ENCODE peak calls at places on chromosome 6, in four cellular contexts. M is sigmoid colon, F is psoas muscle, H is kidney. G is an unnamed sample. For H3K9me3, the result is how much of the 10 kb centered on the place peaks cover.

GRCh38 chr6:37060195-37060559 is 54.7 kb downstream of the FGD2 start:
- DNase-seq in F (no peak), M (no peak), H (no peak), G (no peak)

GRCh38 chr6:84428300-84428907 is 201.0 kb upstream of the CEP162 start:
- DNase-seq in M (no peak), H (no peak), F (peak), G (no peak)

GRCh38 chr6:343960-344815 is 47.4 kb upstream of the IRF4 start:
- DNase-seq in M (no peak), F (no peak), H (peak), G (no peak)

GRCh38 chr6:155349956-155350355 is 35.7 kb upstream of the TFB1M start:
- DNase-seq in M (no peak), H (no peak), F (no peak), G (no peak)

GRCh38 chr6:4774296-4774695 is 1.9 kb upstream of the CDYL start:
- DNase-seq in M (no peak), H (no peak), F (no peak), G (no peak)

GRCh38 chr6:15247750-15248450 is 2.0 kb downstream of the JARID2 start:
- DNase-seq in H (peak), F (peak), M (peak), G (no peak)

GRCh38 chr6:25329156-25329555 is 50.0 kb downstream of the CARMIL1 start:
- DNase-seq in M (no peak), H (no peak), F (no peak), G (no peak)

GRCh38 chr6:127462391-127462790 is 3.2 kb upstream of the KIAA0408 start:
- DNase-seq in H (no peak), F (no peak), M (no peak), G (no peak)

GRCh38 chr6:149600508-149600907 is 34.3 kb downstream of the GINM1 start:
- DNase-seq in H (no peak), M (no peak), F (no peak), G (no peak)

GRCh38 chr6:121759370-121759769 is 323.9 kb downstream of the GJA1 start:
- DNase-seq in H (no peak), F (no peak), M (no peak), G (no peak)

GRCh38 chr6:27374824-27375612 is 13.5 kb upstream of the ZNF391 start:
- DNase-seq in F (peak), H (peak), M (peak), G (peak)

GRCh38 chr6:169162968-169163903 is 90.4 kb downstream of the THBS2 start:
- DNase-seq in M (peak), F (peak), H (peak), G (peak)

GRCh38 chr6:110255356-110255755 is 75.1 kb downstream of the CDC40 start:
- DNase-seq in H (peak), F (no peak), M (no peak), G (no peak)

GRCh38 chr6:26197736-26198625 is 110.8 kb downstream of the HFE start:
- DNase-seq in M (peak), H (peak), F (no peak), G (no peak)

GRCh38 chr6:136608991-136609390 is 58.8 kb upstream of the MAP7 start:
- DNase-seq in M (no peak), H (no peak), F (no peak), G (no peak)

GRCh38 chr6:53983301-53983700 is 127.9 kb upstream of the MLIP start:
- DNase-seq in H (no peak), F (no peak), M (no peak), G (no peak)

GRCh38 chr6:52739134-52739533 is 24.1 kb downstream of the GSTA2 start:
- DNase-seq in H (no peak), F (no peak), M (no peak), G (no peak)

GRCh38 chr6:74289881-74290280 is 593.9 kb downstream of the CD109 start:
- DNase-seq in M (no peak), H (no peak), F (no peak), G (no peak)

GRCh38 chr6:170269873-170270541 is 20.9 kb downstream of the DLL1 start:
- DNase-seq in H (peak), M (no peak), F (peak), G (no peak)

GRCh38 chr6:79399499-79399898 is 137.7 kb downstream of the LCA5 start:
- DNase-seq in M (no peak), H (no peak), F (no peak), G (no peak)

GRCh38 chr6:33427585-33428218 is 7.8 kb downstream of the SYNGAP1 start:
- DNase-seq in H (peak), M (peak), F (peak), G (no peak)

GRCh38 chr6:125748534-125749111 is 809 bp upstream of the HEY2 start:
- DNase-seq in M (no peak), F (no peak), H (no peak), G (no peak)

GRCh38 chr6:151690303-151690702 is 117.2 kb upstream of the ESR1 start:
- DNase-seq in F (no peak), M (no peak), H (no peak), G (no peak)
- H3K4me3 ChIP-seq in F (peak), M (peak), H (peak), G (peak)

GRCh38 chr6:163507965-163508364 is 93.4 kb downstream of the QKI start:
- DNase-seq in M (no peak), F (no peak), H (no peak), G (no peak)
- H3K9me3 ChIP-seq in M (under half), F (under half), H (under half), G (under half)

DNA sequence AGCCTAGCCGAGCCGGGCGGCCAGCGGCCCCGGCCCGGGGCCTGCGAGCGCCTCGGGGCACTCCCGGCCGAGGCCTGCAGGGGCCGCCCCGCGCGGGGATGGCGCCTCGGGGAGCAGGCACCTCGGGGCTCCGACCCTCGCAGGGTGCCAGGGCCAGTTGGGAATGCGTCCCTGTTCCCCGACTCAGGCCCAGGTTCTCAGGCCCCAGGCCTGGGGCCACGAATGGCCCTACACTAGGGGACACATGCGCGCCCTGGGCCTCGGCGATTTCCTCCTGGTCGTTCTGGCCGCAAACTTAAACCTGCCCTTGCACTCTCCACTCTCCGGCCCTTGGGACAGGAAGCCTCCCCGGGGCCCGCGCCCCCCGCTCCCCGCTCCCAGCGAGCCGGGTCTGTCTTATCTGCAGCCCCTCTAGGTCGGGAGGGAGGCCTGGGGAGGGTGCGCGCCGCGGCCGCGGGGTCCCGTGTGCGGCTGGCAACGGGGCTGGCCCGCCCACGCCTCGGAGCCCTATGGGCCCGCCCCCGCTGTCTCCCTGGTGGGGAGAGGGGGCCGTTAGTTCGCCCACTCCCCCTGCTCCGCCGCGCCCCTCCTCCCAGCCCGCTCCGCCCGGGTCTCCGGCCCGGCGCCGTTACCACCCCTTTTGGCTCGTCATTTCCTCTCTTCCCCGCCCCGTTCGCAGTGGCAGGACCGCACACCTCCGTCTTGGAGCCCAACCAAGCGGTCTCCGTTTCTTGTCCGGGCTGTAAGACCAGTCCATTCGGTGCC is 611 bp downstream of the NFYA start:
- DNase-seq in F (peak), M (peak), H (peak), G (peak)
- TF ChIP-seq CTCF in F (peak), M (peak), H (no peak), G (peak)

GRCh38 chr6:57312004-57312345 is 5.5 kb upstream of the PRIM2 start:
- DNase-seq in H (no peak), F (no peak), M (no peak), G (no peak)

GRCh38 chr6:57316581-57317059 is 810 bp upstream of the PRIM2 start:
- DNase-seq in H (peak), M (peak), F (peak), G (peak)

GRCh38 chr6:57313009-57313408 is 4.4 kb upstream of the PRIM2 start:
- DNase-seq in M (no peak), H (no peak), F (no peak), G (no peak)

GRCh38 chr6:57315851-57316250 is 1.6 kb upstream of the PRIM2 start:
- DNase-seq in F (no peak), M (peak), H (no peak), G (no peak)

GRCh38 chr6:57313711-57314471 is 3.5 kb upstream of the PRIM2 start:
- DNase-seq in F (no peak), H (no peak), M (peak), G (peak)
- H3K4me3 ChIP-seq in F (no peak), H (no peak), M (no peak), G (peak)

DNA sequence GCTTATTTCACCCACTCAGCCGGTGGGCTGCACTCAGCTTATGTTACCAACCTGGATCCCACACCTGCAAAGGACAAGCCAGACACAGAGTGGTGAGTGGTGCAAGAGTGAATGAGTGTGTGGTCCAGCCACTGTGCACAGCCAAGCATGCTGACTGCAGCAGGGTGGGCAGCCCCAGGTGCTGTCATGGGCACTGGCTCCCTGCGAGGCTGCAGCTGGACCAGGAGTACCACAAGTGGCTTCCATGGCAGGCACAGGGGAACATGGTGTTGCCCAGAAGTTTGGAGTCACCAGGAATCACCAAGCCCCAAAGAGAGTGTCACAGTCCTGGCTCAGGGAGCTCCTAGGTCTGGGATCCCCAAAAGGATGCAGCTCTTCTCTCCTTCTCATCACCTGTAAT is 1093.4 kb downstream of the KHDRBS2 start:
- DNase-seq in M (no peak), F (no peak), H (no peak), G (no peak)
- H3K9me3 ChIP-seq in M (under half), F (under half), H (under half), G (under half)

DNA sequence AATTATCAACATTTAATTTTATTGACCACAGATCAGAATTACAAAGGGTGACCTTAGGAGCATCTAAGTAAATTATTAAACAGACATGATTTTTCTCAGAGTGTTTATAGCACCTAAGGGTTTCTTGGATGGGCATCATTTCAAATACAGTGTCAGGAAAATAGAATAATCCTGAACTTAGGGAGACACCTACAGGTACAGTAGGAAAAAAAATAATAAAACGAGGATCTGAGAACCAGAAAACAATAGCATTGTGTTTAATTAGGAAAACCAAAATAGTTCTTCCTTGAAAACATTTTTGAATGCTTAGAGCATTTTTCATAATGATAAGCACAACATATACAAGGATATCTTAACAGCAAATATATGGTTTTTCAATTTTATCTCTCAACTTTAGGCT is 39.2 kb downstream of the MMUT start:
- DNase-seq in M (no peak), H (no peak), F (no peak), G (no peak)
- TF ChIP-seq CTCF in M (no peak), H (no peak), F (no peak), G (no peak)

DNA sequence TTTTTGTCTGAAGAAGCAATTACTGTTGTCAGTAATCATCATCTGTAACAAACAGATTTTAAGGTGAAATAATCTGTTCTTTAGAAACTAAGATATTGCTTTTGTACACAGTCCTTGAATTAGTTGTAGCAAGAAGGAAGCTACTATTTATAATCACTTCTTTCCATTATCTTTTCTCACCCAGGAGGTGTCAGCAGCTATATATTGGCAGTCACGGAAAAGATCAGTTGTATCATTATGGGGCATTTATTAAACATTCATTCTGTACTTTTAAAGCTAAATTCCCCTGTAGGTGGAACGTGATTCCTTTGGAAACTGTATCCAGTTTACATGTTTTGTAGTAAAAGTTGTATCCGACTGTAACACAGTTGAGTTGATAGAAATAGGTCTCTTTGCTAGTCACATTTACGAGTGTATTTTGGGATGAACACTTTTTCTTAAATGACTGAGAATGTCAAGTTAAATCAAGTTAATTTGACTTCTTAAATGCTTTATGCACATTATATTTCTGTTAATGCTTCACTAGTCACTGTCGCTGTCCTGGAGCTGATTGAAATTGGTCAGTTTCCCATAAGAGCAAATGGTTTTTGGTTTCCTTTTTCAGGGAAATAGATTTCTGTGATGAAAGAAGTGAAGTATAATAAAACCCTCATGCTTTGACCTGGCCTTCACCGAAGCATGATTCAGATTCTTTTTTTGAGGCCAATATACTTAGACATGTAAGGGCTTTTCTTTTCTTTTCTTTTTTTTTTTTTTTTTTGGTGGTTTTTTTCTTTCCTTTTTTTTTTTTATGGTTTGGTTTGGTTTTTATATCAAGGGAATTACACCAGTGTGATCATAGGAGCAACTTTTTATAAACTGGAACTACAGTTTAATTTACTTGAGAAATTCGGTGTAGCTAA is 5.1 kb downstream of the QKI start:
- DNase-seq in F (no peak), M (no peak), H (no peak), G (no peak)
- H3K4me3 ChIP-seq in F (peak), M (peak), H (peak), G (peak)

DNA sequence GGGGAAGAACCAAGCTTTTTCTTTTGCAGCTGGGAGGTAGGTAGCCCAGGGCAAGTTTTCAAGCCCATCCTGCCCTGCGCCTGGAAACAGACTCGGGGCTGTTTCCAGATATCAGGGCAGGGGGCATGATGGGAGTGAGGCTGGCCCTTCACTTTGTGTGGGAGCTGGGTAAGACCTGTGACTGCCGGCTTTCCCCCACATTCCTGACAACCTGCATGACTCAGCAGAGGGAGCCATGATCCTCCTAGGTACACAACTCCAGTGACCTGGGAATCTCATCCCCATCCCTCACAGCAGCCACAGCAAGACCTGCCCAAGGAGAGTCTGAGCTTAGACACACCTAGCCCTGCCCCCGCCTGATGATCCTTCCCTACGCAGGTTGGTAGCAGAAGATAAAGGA is 280.8 kb downstream of the SOX4 start:
- DNase-seq in M (no peak), F (no peak), H (no peak), G (no peak)
- H3K9me3 ChIP-seq in M (under half), F (under half), H (under half), G (under half)